ENCODE peak calls at places on chromosomes 12 and 14, in nine cellular contexts. One of them, this sample, is unnamed.

GRCh38 chr12:30691122-30691879 is 4.4 kb downstream of the IPO8 start:
- DNase-seq in AG04450: no peak
- DNase-seq in RWPE1: peak
- DNase-seq in BJ: peak
- DNase-seq in HFF-Myc: peak
- DNase-seq in pancreas: no peak
- DNase-seq in IMR-90: peak
- DNase-seq in type B pancreatic cell: no peak
- DNase-seq in GM23338: no peak
- DNase-seq in this sample: no peak

GRCh38 chr14:24167527-24168114 is 4.3 kb upstream of the REC8 start:
- DNase-seq in AG04450: no peak
- DNase-seq in RWPE1: no peak
- DNase-seq in BJ: no peak
- DNase-seq in HFF-Myc: no peak
- DNase-seq in pancreas: no peak
- DNase-seq in IMR-90: no peak
- DNase-seq in type B pancreatic cell: no peak
- DNase-seq in GM23338: no peak
- DNase-seq in this sample: no peak

GRCh38 chr12:33438025-33438772 is 1.4 kb downstream of the SYT10 start:
- DNase-seq in AG04450: no peak
- DNase-seq in RWPE1: no peak
- DNase-seq in BJ: no peak
- DNase-seq in HFF-Myc: no peak
- DNase-seq in pancreas: no peak
- DNase-seq in IMR-90: no peak
- DNase-seq in type B pancreatic cell: no peak
- DNase-seq in GM23338: peak
- DNase-seq in this sample: no peak

GRCh38 chr12:8156845-8157244 is at the start of gene ZNF705A:
- DNase-seq in AG04450: peak
- DNase-seq in RWPE1: peak
- DNase-seq in BJ: peak
- DNase-seq in HFF-Myc: peak
- DNase-seq in pancreas: no peak
- DNase-seq in IMR-90: peak
- DNase-seq in type B pancreatic cell: no peak
- DNase-seq in GM23338: no peak
- DNase-seq in this sample: no peak

GRCh38 chr12:24600996-24601395 is 347.9 kb downstream of the BCAT1 start:
- DNase-seq in AG04450: peak
- DNase-seq in RWPE1: peak
- DNase-seq in BJ: peak
- DNase-seq in HFF-Myc: peak
- DNase-seq in pancreas: no peak
- DNase-seq in IMR-90: peak
- DNase-seq in type B pancreatic cell: no peak
- DNase-seq in GM23338: no peak
- DNase-seq in this sample: no peak

GRCh38 chr14:81246561-81247270 is 26.0 kb upstream of the GTF2A1 start:
- DNase-seq in AG04450: no peak
- DNase-seq in RWPE1: peak
- DNase-seq in BJ: peak
- DNase-seq in HFF-Myc: peak
- DNase-seq in pancreas: no peak
- DNase-seq in IMR-90: no peak
- DNase-seq in type B pancreatic cell: no peak
- DNase-seq in GM23338: no peak
- DNase-seq in this sample: no peak

GRCh38 chr14:104985675-104986486 is at the start of gene CLBA1:
- DNase-seq in AG04450: peak
- DNase-seq in RWPE1: peak
- DNase-seq in BJ: no peak
- DNase-seq in HFF-Myc: peak
- DNase-seq in pancreas: peak
- DNase-seq in IMR-90: peak
- DNase-seq in type B pancreatic cell: peak
- DNase-seq in GM23338: peak
- DNase-seq in this sample: peak

GRCh38 chr14:49405291-49405690 is 180.9 kb downstream of the RPS29 start:
- DNase-seq in AG04450: peak
- DNase-seq in RWPE1: no peak
- DNase-seq in BJ: peak
- DNase-seq in HFF-Myc: no peak
- DNase-seq in pancreas: no peak
- DNase-seq in IMR-90: peak
- DNase-seq in type B pancreatic cell: no peak
- DNase-seq in GM23338: no peak
- DNase-seq in this sample: no peak

GRCh38 chr14:99568567-99569560 is 35.1 kb downstream of the CCDC85C start:
- DNase-seq in AG04450: no peak
- DNase-seq in RWPE1: no peak
- DNase-seq in BJ: no peak
- DNase-seq in HFF-Myc: no peak
- DNase-seq in pancreas: peak
- DNase-seq in IMR-90: peak
- DNase-seq in type B pancreatic cell: no peak
- DNase-seq in GM23338: no peak
- DNase-seq in this sample: peak

GRCh38 chr12:55365086-55365485 is 2.3 kb downstream of the OR6C75 start:
- DNase-seq in AG04450: no peak
- DNase-seq in RWPE1: no peak
- DNase-seq in BJ: no peak
- DNase-seq in HFF-Myc: no peak
- DNase-seq in pancreas: no peak
- DNase-seq in IMR-90: no peak
- DNase-seq in type B pancreatic cell: no peak
- DNase-seq in GM23338: no peak
- DNase-seq in this sample: no peak

GRCh38 chr12:101697197-101697929 is at the start of gene CHPT1:
- DNase-seq in AG04450: no peak
- DNase-seq in RWPE1: peak
- DNase-seq in BJ: no peak
- DNase-seq in HFF-Myc: no peak
- DNase-seq in pancreas: peak
- DNase-seq in IMR-90: peak
- DNase-seq in type B pancreatic cell: peak
- DNase-seq in GM23338: peak
- DNase-seq in this sample: no peak

GRCh38 chr12:107921062-107921461 is 146.6 kb downstream of the ASCL4 start:
- DNase-seq in AG04450: no peak
- DNase-seq in RWPE1: no peak
- DNase-seq in BJ: no peak
- DNase-seq in HFF-Myc: no peak
- DNase-seq in pancreas: no peak
- DNase-seq in IMR-90: no peak
- DNase-seq in type B pancreatic cell: no peak
- DNase-seq in GM23338: no peak
- DNase-seq in this sample: no peak

GRCh38 chr12:43976027-43976426 is 140.1 kb downstream of the TMEM117 start:
- DNase-seq in AG04450: no peak
- DNase-seq in RWPE1: peak
- DNase-seq in BJ: no peak
- DNase-seq in HFF-Myc: no peak
- DNase-seq in pancreas: no peak
- DNase-seq in IMR-90: peak
- DNase-seq in type B pancreatic cell: no peak
- DNase-seq in GM23338: no peak
- DNase-seq in this sample: no peak

GRCh38 chr12:77133566-77133965 is 68.2 kb upstream of the E2F7 start:
- DNase-seq in AG04450: no peak
- DNase-seq in RWPE1: peak
- DNase-seq in BJ: no peak
- DNase-seq in HFF-Myc: peak
- DNase-seq in pancreas: no peak
- DNase-seq in IMR-90: peak
- DNase-seq in type B pancreatic cell: peak
- DNase-seq in GM23338: peak
- DNase-seq in this sample: no peak

GRCh38 chr14:88985654-88986053 is 161.2 kb downstream of the TTC8 start:
- DNase-seq in AG04450: no peak
- DNase-seq in RWPE1: no peak
- DNase-seq in BJ: no peak
- DNase-seq in HFF-Myc: peak
- DNase-seq in pancreas: no peak
- DNase-seq in IMR-90: no peak
- DNase-seq in type B pancreatic cell: no peak
- DNase-seq in GM23338: no peak
- DNase-seq in this sample: no peak

GRCh38 chr12:40854669-40855068 is 162.4 kb downstream of the CNTN1 start:
- DNase-seq in AG04450: no peak
- DNase-seq in RWPE1: no peak
- DNase-seq in BJ: no peak
- DNase-seq in HFF-Myc: no peak
- DNase-seq in pancreas: no peak
- DNase-seq in IMR-90: no peak
- DNase-seq in type B pancreatic cell: no peak
- DNase-seq in GM23338: peak
- DNase-seq in this sample: no peak

GRCh38 chr12:59452746-59453145 is 143.1 kb upstream of the SLC16A7 start:
- DNase-seq in AG04450: no peak
- DNase-seq in RWPE1: no peak
- DNase-seq in BJ: peak
- DNase-seq in HFF-Myc: no peak
- DNase-seq in pancreas: no peak
- DNase-seq in IMR-90: peak
- DNase-seq in type B pancreatic cell: no peak
- DNase-seq in GM23338: no peak
- DNase-seq in this sample: no peak

GRCh38 chr12:86186449-86186848 is 69.7 kb downstream of the MGAT4C start:
- DNase-seq in AG04450: no peak
- DNase-seq in RWPE1: peak
- DNase-seq in BJ: no peak
- DNase-seq in HFF-Myc: no peak
- DNase-seq in pancreas: no peak
- DNase-seq in IMR-90: peak
- DNase-seq in type B pancreatic cell: no peak
- DNase-seq in GM23338: peak
- DNase-seq in this sample: no peak

GRCh38 chr12:93108958-93109357 is 179.9 kb upstream of the EEA1 start:
- DNase-seq in AG04450: no peak
- DNase-seq in RWPE1: no peak
- DNase-seq in BJ: no peak
- DNase-seq in HFF-Myc: no peak
- DNase-seq in pancreas: no peak
- DNase-seq in IMR-90: peak
- DNase-seq in type B pancreatic cell: no peak
- DNase-seq in GM23338: no peak
- DNase-seq in this sample: no peak

GRCh38 chr12:25151476-25151875 is 43.5 kb downstream of the DNAI7 start:
- DNase-seq in AG04450: peak
- DNase-seq in RWPE1: peak
- DNase-seq in BJ: peak
- DNase-seq in HFF-Myc: peak
- DNase-seq in pancreas: no peak
- DNase-seq in IMR-90: peak
- DNase-seq in type B pancreatic cell: no peak
- DNase-seq in GM23338: peak
- DNase-seq in this sample: no peak

GRCh38 chr14:68103841-68104240 is 284.3 kb downstream of the RAD51B start:
- DNase-seq in AG04450: no peak
- DNase-seq in RWPE1: no peak
- DNase-seq in BJ: no peak
- DNase-seq in HFF-Myc: no peak
- DNase-seq in pancreas: no peak
- DNase-seq in IMR-90: no peak
- DNase-seq in type B pancreatic cell: no peak
- DNase-seq in GM23338: no peak
- DNase-seq in this sample: no peak

GRCh38 chr14:29749327-29749726 is 178.3 kb downstream of the PRKD1 start:
- DNase-seq in AG04450: no peak
- DNase-seq in RWPE1: no peak
- DNase-seq in BJ: peak
- DNase-seq in HFF-Myc: peak
- DNase-seq in pancreas: no peak
- DNase-seq in IMR-90: peak
- DNase-seq in type B pancreatic cell: no peak
- DNase-seq in GM23338: no peak
- DNase-seq in this sample: no peak

GRCh38 chr12:49974231-49974675 is 1.5 kb downstream of the AQP6 start:
- DNase-seq in AG04450: peak
- DNase-seq in RWPE1: no peak
- DNase-seq in BJ: no peak
- DNase-seq in HFF-Myc: peak
- DNase-seq in pancreas: peak
- DNase-seq in IMR-90: peak
- DNase-seq in type B pancreatic cell: no peak
- DNase-seq in GM23338: peak
- DNase-seq in this sample: peak
- TF ChIP-seq CTCF in AG04450: peak
- TF ChIP-seq CTCF in RWPE1: no peak
- TF ChIP-seq CTCF in BJ: peak
- TF ChIP-seq CTCF in HFF-Myc: peak
- TF ChIP-seq CTCF in pancreas: peak
- TF ChIP-seq CTCF in IMR-90: peak
- TF ChIP-seq CTCF in type B pancreatic cell: peak
- TF ChIP-seq CTCF in GM23338: peak
- TF ChIP-seq CTCF in this sample: peak

GRCh38 chr14:78136695-78137094 is 33.5 kb upstream of the NRXN3 start:
- DNase-seq in AG04450: no peak
- DNase-seq in RWPE1: no peak
- DNase-seq in BJ: no peak
- DNase-seq in HFF-Myc: no peak
- DNase-seq in pancreas: no peak
- DNase-seq in IMR-90: no peak
- DNase-seq in type B pancreatic cell: no peak
- DNase-seq in GM23338: no peak
- DNase-seq in this sample: no peak
- TF ChIP-seq CTCF in AG04450: no peak
- TF ChIP-seq CTCF in RWPE1: no peak
- TF ChIP-seq CTCF in BJ: no peak
- TF ChIP-seq CTCF in HFF-Myc: no peak
- TF ChIP-seq CTCF in pancreas: no peak
- TF ChIP-seq CTCF in IMR-90: no peak
- TF ChIP-seq CTCF in type B pancreatic cell: no peak
- TF ChIP-seq CTCF in GM23338: no peak
- TF ChIP-seq CTCF in this sample: no peak

GRCh38 chr12:94731733-94732360 is 81.5 kb upstream of the TMCC3 start:
- DNase-seq in AG04450: no peak
- DNase-seq in RWPE1: peak
- DNase-seq in BJ: no peak
- DNase-seq in HFF-Myc: no peak
- DNase-seq in pancreas: no peak
- DNase-seq in IMR-90: no peak
- DNase-seq in type B pancreatic cell: no peak
- DNase-seq in GM23338: no peak
- DNase-seq in this sample: no peak
- TF ChIP-seq CTCF in AG04450: no peak
- TF ChIP-seq CTCF in RWPE1: no peak
- TF ChIP-seq CTCF in BJ: no peak
- TF ChIP-seq CTCF in HFF-Myc: no peak
- TF ChIP-seq CTCF in pancreas: no peak
- TF ChIP-seq CTCF in IMR-90: no peak
- TF ChIP-seq CTCF in type B pancreatic cell: no peak
- TF ChIP-seq CTCF in GM23338: no peak
- TF ChIP-seq CTCF in this sample: no peak

DNA sequence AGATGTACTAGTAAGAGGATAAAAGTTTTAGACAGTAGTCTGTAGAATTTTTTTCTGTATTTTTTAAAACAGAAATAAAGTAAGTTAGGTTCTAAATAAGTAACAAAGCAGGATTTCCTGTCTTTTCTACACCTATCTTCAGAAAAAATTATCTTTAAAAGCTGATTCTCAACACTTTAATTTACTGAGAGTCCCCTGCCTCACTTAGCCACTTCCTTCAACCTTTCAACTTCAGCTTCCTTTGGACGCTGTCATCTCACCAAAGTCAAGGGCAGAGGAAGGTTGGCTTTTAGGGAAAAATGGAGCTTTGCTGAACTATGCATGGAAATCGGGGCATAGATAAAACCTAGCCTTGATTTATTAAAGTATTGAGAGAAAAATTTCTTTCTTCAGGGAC is 44.9 kb upstream of the CERS5 start:
- DNase-seq in AG04450: no peak
- DNase-seq in RWPE1: no peak
- DNase-seq in BJ: no peak
- DNase-seq in HFF-Myc: no peak
- DNase-seq in pancreas: no peak
- DNase-seq in IMR-90: no peak
- DNase-seq in type B pancreatic cell: no peak
- DNase-seq in GM23338: no peak
- DNase-seq in this sample: no peak
- TF ChIP-seq CTCF in AG04450: no peak
- TF ChIP-seq CTCF in RWPE1: no peak
- TF ChIP-seq CTCF in BJ: no peak
- TF ChIP-seq CTCF in HFF-Myc: no peak
- TF ChIP-seq CTCF in pancreas: no peak
- TF ChIP-seq CTCF in IMR-90: no peak
- TF ChIP-seq CTCF in type B pancreatic cell: no peak
- TF ChIP-seq CTCF in GM23338: no peak
- TF ChIP-seq CTCF in this sample: no peak